ENCODE peak calls at places on chromosomes 7 and 10, in ten cellular contexts. R is CD8-positive, alpha-beta memory T cell; X is tibial artery; C is neural progenitor cell; U is body of pancreas; H is heart right ventricle; T is IMR-90; A is uterus; S is lung; Y is HCT116. D is an unnamed sample.
A peak's percentile ranks its signal among the peaks of the same experiment; 100 is the strongest.

GRCh38 chr10:132436861-132437410 is 39.9 kb downstream of the PWWP2B start:
- DNase-seq in S (no peak), Y (no peak), H (no peak), C (no peak), A (no peak), U (no peak), T (no peak), X (no peak), R (no peak), D (no peak)

GRCh38 chr7:93429563-93429962 is 145.0 kb downstream of the CALCR start:
- DNase-seq in H (no peak), X (no peak), Y (no peak), C (no peak), T (no peak), R (no peak), S (no peak), U (no peak), A (no peak), D (no peak)

GRCh38 chr7:43761919-43762318 is 3.4 kb downstream of the BLVRA start:
- DNase-seq in T (peak; percentile 46), Y (no peak), U (no peak), X (no peak), A (no peak), C (no peak), R (no peak), S (no peak), H (no peak), D (no peak)

GRCh38 chr10:28077889-28078288 is 79.0 kb upstream of the ODAD2 start:
- DNase-seq in X (no peak), R (no peak), A (no peak), C (no peak), Y (peak; percentile 53), U (no peak), H (no peak), T (peak; percentile 47), S (no peak), D (no peak)

GRCh38 chr7:149662591-149663095 is 110.7 kb downstream of the ZNF467 start:
- DNase-seq in A (peak; percentile 15), Y (peak; percentile 82), R (peak; percentile 38), T (peak; percentile 44), H (peak; percentile 49), S (peak; percentile 66), C (peak; percentile 90), X (no peak), U (peak; percentile 82), D (peak; percentile 90)

GRCh38 chr10:93481931-93482834 is at the start of gene MYOF:
- DNase-seq in T (peak; percentile 93), X (peak; percentile 84), U (peak; percentile 59), C (peak; percentile 72), Y (peak; percentile 78), R (peak; percentile 58), H (peak; percentile 65), A (peak; percentile 75), S (peak; percentile 69), D (peak; percentile 62)

GRCh38 chr7:132077986-132078385 is 498.3 kb downstream of the PLXNA4 start:
- DNase-seq in Y (no peak), T (peak; percentile 59), H (no peak), U (no peak), S (no peak), R (no peak), X (no peak), C (no peak), A (peak; percentile 56), D (no peak)

GRCh38 chr10:122112625-122113160 is 123.7 kb downstream of the TACC2 start:
- DNase-seq in X (peak; percentile 96), H (peak; percentile 87), C (peak; percentile 93), Y (peak; percentile 72), A (peak; percentile 90), S (peak; percentile 84), T (peak; percentile 96), R (no peak), U (peak; percentile 84), D (peak; percentile 90)

GRCh38 chr7:101691822-101692384 is 62.8 kb upstream of the MYL10 start:
- DNase-seq in H (no peak), C (peak; percentile 35), R (no peak), S (no peak), X (no peak), U (no peak), T (no peak), Y (no peak), A (no peak), D (no peak)

GRCh38 chr10:116098411-116099019 is 174.5 kb downstream of the GFRA1 start:
- DNase-seq in T (no peak), Y (no peak), R (no peak), C (peak; percentile 26), A (no peak), U (no peak), H (no peak), S (no peak), X (peak; percentile 70), D (peak; percentile 43)
- H3K9me3 ChIP-seq in T (peaks cover 2% of the 10 kb centered on the region), Y (no peaks in the 10 kb centered on the region), R (no peaks in the 10 kb centered on the region), C (no peaks in the 10 kb centered on the region), A (no peaks in the 10 kb centered on the region), U (no peaks in the 10 kb centered on the region), H (no peaks in the 10 kb centered on the region), S (no peaks in the 10 kb centered on the region), X (no peaks in the 10 kb centered on the region), D (no peaks in the 10 kb centered on the region)

GRCh38 chr7:155809947-155810606 is 2.2 kb downstream of the SHH start:
- DNase-seq in U (no peak), C (peak; percentile 50), A (no peak), S (no peak), H (no peak), Y (no peak), T (no peak), X (no peak), R (no peak), D (no peak)
- H3K4me3 ChIP-seq in U (no peak overlapping the region), C (peak overlapping the region; percentile 37), A (no peak overlapping the region), S (peak overlapping the region; percentile 34), H (no peak overlapping the region), Y (no peak overlapping the region), T (no peak overlapping the region), X (no peak overlapping the region), R (no peak overlapping the region), D (peak overlapping the region; percentile 32)

DNA sequence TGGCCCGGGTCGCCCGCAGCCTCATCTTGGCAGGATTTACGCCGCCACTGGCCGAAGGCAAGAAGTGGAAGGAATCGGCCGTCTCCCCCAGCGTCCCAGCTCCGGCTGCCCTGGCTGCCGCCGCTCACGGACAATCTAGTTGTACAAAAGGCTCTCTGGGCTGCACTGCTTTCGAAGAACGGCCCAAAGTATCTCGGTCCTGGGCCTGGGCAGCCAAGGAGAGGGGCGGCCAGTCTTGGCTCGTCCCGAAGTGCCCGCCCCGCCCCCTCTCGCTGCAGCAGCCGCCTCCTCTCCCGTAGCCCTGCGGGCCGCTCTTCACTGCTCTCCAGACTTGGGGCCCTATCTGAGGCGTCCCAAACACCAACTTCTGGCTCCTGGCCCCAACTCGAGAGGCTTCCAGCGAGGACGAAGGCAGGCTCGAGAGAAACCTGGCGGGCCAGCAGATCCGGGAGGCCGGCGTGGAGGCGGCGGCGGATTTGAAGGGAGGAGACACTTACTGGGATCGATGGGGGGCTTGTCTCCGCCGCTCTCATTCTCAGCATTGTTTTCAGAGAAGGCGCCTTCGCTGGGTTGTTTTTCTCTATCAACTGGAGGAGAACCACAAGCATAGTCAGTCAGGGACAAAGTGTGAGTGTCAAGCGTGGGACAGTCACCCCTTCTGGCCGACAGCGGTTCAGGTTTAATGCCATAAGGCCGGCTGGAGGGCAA is 802 bp downstream of the HOXA9 start:
- DNase-seq in Y (no peak), T (no peak), S (no peak), X (peak; percentile 84), H (no peak), R (no peak), C (peak; percentile 87), U (no peak), A (no peak), D (peak; percentile 22)
- H3K4me1 ChIP-seq in Y (peaks cover 22% of the 10 kb centered on the region), T (no peaks in the 10 kb centered on the region), S (peaks cover 3% of the 10 kb centered on the region), X (peaks cover 14% of the 10 kb centered on the region), H (peaks cover 50% of the 10 kb centered on the region), R (peaks cover 32% of the 10 kb centered on the region), C (no peaks in the 10 kb centered on the region), U (peaks cover 26% of the 10 kb centered on the region), A (no peaks in the 10 kb centered on the region), D (peaks cover 28% of the 10 kb centered on the region)

DNA sequence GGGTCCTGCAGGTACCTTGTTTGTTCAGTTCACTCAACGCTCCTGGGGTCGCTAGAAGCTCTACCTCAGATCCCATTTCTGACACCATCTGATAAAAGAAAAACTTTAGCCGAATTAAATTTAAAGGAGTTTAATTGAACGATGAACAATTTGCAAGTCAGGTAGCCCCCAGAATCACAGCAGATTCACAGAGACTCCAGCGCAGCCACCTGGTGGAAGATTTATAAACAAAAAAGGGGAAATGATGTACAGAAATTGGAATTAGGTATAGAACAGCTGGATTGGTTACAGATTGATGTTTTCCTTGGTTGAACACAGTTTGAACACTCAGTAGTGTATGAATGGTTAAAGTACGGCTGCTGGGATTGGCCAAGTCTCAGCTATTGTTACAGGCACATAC is 23.1 kb downstream of the FBXL13 start:
- DNase-seq in X (no peak), Y (no peak), U (no peak), H (no peak), R (no peak), C (no peak), S (no peak), A (no peak), T (no peak), D (no peak)
- H3K9me3 ChIP-seq in X (no peaks in the 10 kb centered on the region), Y (no peaks in the 10 kb centered on the region), U (no peaks in the 10 kb centered on the region), H (no peaks in the 10 kb centered on the region), R (no peaks in the 10 kb centered on the region), C (peaks cover 6% of the 10 kb centered on the region), S (no peaks in the 10 kb centered on the region), A (no peaks in the 10 kb centered on the region), T (peaks cover 5% of the 10 kb centered on the region), D (no peaks in the 10 kb centered on the region)

GRCh38 chr7:45924283-45924682 is 3.2 kb upstream of the IGFBP3 start:
- DNase-seq in S (no peak), R (no peak), A (no peak), U (peak; percentile 74), Y (no peak), C (no peak), H (no peak), T (peak; percentile 76), X (no peak), D (no peak)
- H3K4me3 ChIP-seq in S (no peak overlapping the region), R (no peak overlapping the region), A (no peak overlapping the region), U (no peak overlapping the region), Y (no peak overlapping the region), C (no peak overlapping the region), H (no peak overlapping the region), T (no peak overlapping the region), X (no peak overlapping the region), D (no peak overlapping the region)

DNA sequence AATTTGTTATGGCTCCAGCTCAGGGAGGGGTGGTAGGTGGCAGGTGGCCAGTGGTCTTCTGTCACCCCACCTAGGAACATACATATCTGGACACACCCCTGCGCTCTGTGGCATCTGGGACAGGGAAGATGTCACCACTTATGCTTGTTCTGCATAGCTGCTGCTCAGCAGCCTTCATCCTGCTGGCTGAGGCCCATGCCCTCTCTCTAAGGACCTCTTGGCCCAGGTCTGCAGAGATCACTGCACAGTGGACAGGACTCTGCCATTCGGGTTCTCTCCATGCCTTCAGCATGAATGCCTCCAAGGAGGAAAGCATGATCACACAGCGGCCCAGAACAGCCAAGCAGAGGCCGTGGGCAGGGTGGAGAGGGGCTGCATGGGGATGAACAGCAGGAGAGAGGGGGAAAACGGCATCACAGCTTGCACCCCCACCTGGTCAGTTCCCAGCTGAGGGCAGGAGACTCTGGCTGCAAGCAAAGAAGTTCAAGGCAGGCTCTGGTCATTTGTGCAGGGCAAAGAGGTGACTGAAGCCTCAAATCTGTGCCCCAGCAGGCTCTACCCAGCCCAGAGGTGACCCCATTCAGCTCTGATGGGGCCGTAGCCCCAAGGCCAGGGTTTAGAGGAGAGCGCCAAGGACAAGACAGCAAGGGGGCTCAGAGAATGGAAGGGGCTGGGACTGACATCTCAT is 47.8 kb upstream of the GDF10 start:
- DNase-seq in C (no peak), T (no peak), S (no peak), H (no peak), Y (no peak), X (no peak), U (no peak), A (no peak), R (no peak), D (no peak)
- H3K4me1 ChIP-seq in C (no peaks in the 10 kb centered on the region), T (peaks cover 6% of the 10 kb centered on the region), S (no peaks in the 10 kb centered on the region), H (peaks cover 6% of the 10 kb centered on the region), Y (no peaks in the 10 kb centered on the region), X (peaks cover 9% of the 10 kb centered on the region), U (peaks cover 28% of the 10 kb centered on the region), A (no peaks in the 10 kb centered on the region), R (peaks cover 25% of the 10 kb centered on the region), D (no peaks in the 10 kb centered on the region)

D was measured in psoas muscle.